ENCODE peak calls at places on chromosomes 16 and 17, in seven cellular contexts. R, B, T, Y, W, D and N are unnamed samples.

GRCh38 chr16:57752581-57753447 is 17.2 kb downstream of the KATNB1 start:
- DNase-seq in R (peak; percentile 42), B (no peak), T (no peak), Y (no peak), W (peak; percentile 40), D (no peak), N (no peak)

GRCh38 chr17:40827746-40828453 is 5.5 kb upstream of the KRT10 start:
- DNase-seq in R (no peak), B (no peak), T (no peak), Y (no peak), W (no peak), D (no peak), N (no peak)

GRCh38 chr16:24900230-24900629 is 54.5 kb downstream of the SLC5A11 start:
- DNase-seq in R (no peak), B (no peak), T (no peak), Y (no peak), W (no peak), D (no peak), N (no peak)

GRCh38 chr17:61397086-61397842 is 2.4 kb upstream of the TBX2 start:
- DNase-seq in R (peak; percentile 46), B (peak; percentile 42), T (no peak), Y (no peak), W (peak; percentile 56), D (no peak), N (no peak)

GRCh38 chr17:77404812-77405581 is 264.2 kb downstream of the SEC14L1 start:
- DNase-seq in R (peak; percentile 76), B (peak; percentile 94), T (no peak), Y (peak; percentile 33), W (peak; percentile 77), D (no peak), N (peak; percentile 48)

GRCh38 chr16:28208131-28208530 is 3.6 kb downstream of the XPO6 start:
- DNase-seq in R (no peak), B (no peak), T (no peak), Y (no peak), W (no peak), D (no peak), N (no peak)

GRCh38 chr16:88613-89012 is 10.6 kb downstream of the MPG start:
- DNase-seq in R (peak; percentile 34), B (no peak), T (no peak), Y (no peak), W (no peak), D (no peak), N (no peak)

GRCh38 chr16:89575247-89576172 is at the start of gene CPNE7:
- DNase-seq in R (no peak), B (peak; percentile 87), T (no peak), Y (no peak), W (peak; percentile 51), D (no peak), N (no peak)

GRCh38 chr17:21017256-21017655 is 25.6 kb downstream of the USP22 start:
- DNase-seq in R (no peak), B (no peak), T (no peak), Y (no peak), W (peak; percentile 49), D (no peak), N (no peak)

GRCh38 chr17:35804658-35805192 is 4.6 kb upstream of the TAF15 start:
- DNase-seq in R (no peak), B (peak; percentile 91), T (peak; percentile 46), Y (peak; percentile 77), W (no peak), D (peak; percentile 91), N (peak; percentile 64)

GRCh38 chr17:60641810-60642220 is 35.8 kb upstream of the BCAS3 start:
- DNase-seq in R (no peak), B (peak; percentile 38), T (peak; percentile 48), Y (no peak), W (no peak), D (peak; percentile 29), N (peak; percentile 73)

GRCh38 chr16:57284206-57284951 is at the start of gene PLLP:
- DNase-seq in R (peak; percentile 69), B (peak; percentile 86), T (peak; percentile 54), Y (no peak), W (peak; percentile 58), D (no peak), N (peak; percentile 87)

GRCh38 chr17:38352245-38353083 is 820 bp downstream of the SOCS7 start:
- DNase-seq in R (peak; percentile 60), B (peak; percentile 38), T (peak; percentile 14), Y (no peak), W (peak; percentile 63), D (no peak), N (peak; percentile 66)

GRCh38 chr16:73057369-73058210 is 9.7 kb upstream of the ZFHX3 start:
- DNase-seq in R (peak; percentile 63), B (peak; percentile 81), T (peak; percentile 32), Y (no peak), W (peak; percentile 76), D (no peak), N (peak; percentile 62)

GRCh38 chr16:79805621-79806020 is 205.1 kb upstream of the MAF start:
- DNase-seq in R (no peak), B (no peak), T (no peak), Y (no peak), W (no peak), D (no peak), N (no peak)

GRCh38 chr16:72986011-72986410 is 61.9 kb downstream of the ZFHX3 start:
- DNase-seq in R (no peak), B (no peak), T (no peak), Y (no peak), W (peak; percentile 91), D (no peak), N (no peak)

GRCh38 chr17:76962858-76963257 is 94.7 kb downstream of the MGAT5B start:
- DNase-seq in R (no peak), B (no peak), T (no peak), Y (no peak), W (no peak), D (no peak), N (no peak)

GRCh38 chr17:82296511-82297279 is 20.7 kb downstream of the CD7 start:
- DNase-seq in R (no peak), B (no peak), T (no peak), Y (no peak), W (no peak), D (no peak), N (no peak)

GRCh38 chr17:82297804-82298537 is 19.4 kb downstream of the CD7 start:
- DNase-seq in R (peak; percentile 92), B (peak; percentile 91), T (peak; percentile 87), Y (peak; percentile 63), W (peak; percentile 94), D (peak; percentile 79), N (peak; percentile 93)

GRCh38 chr17:82298538-82299421 is 18.6 kb downstream of the CD7 start:
- DNase-seq in R (no peak), B (no peak), T (no peak), Y (no peak), W (no peak), D (no peak), N (no peak)

GRCh38 chr17:82295472-82295814 is 21.9 kb upstream of the CSNK1D start:
- DNase-seq in R (no peak), B (no peak), T (no peak), Y (no peak), W (no peak), D (no peak), N (no peak)

GRCh38 chr17:82297280-82297803 is 20.1 kb downstream of the CD7 start:
- DNase-seq in R (peak; percentile 92), B (peak; percentile 81), T (peak; percentile 60), Y (no peak), W (peak; percentile 96), D (no peak), N (peak; percentile 57)
- TF ChIP-seq CTCF in R (no peak), B (no peak), T (no peak), Y (no peak), W (no peak), D (no peak), N (no peak)

GRCh38 chr17:64039106-64039400 is 18.6 kb upstream of the ICAM2 start:
- DNase-seq in R (no peak), B (no peak), T (no peak), Y (no peak), W (no peak), D (no peak), N (no peak)

GRCh38 chr17:64037802-64038201 is 17.4 kb upstream of the ICAM2 start:
- DNase-seq in R (no peak), B (no peak), T (no peak), Y (no peak), W (no peak), D (no peak), N (no peak)

GRCh38 chr17:64037180-64037579 is 16.7 kb upstream of the ICAM2 start:
- DNase-seq in R (no peak), B (no peak), T (no peak), Y (no peak), W (no peak), D (no peak), N (no peak)

GRCh38 chr17:64038331-64039105 is 18.1 kb upstream of the ICAM2 start:
- DNase-seq in R (no peak), B (no peak), T (no peak), Y (no peak), W (no peak), D (no peak), N (no peak)

GRCh38 chr17:64036198-64036922 is 15.9 kb upstream of the ICAM2 start:
- DNase-seq in R (no peak), B (no peak), T (no peak), Y (no peak), W (no peak), D (no peak), N (no peak)
- TF ChIP-seq CTCF in R (no peak), B (peak; percentile 3), T (peak; percentile 16), Y (no peak), W (no peak), D (no peak), N (no peak)

DNA sequence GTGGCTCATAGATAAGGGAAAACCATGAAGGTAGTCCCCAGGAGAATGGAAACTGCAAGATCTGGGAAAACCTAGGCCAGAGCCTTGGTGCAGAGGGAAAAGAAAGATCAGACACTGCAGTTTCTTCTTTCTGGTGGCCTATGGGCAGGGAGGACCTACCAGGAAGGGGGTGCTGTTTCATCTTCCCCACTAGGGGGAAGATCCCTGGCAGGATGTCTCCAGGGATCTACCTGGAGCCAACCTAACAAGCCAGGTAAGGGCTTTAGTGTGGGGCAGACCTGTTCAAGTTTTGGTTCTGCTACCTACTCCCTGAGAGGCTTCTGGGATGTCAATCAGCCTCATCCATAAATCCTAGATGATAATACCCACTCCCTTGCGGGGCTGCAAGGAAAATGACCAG is 21.4 kb downstream of the TOM1L2 start:
- DNase-seq in R (no peak), B (no peak), T (no peak), Y (no peak), W (no peak), D (no peak), N (no peak)
- TF ChIP-seq CTCF in R (no peak), B (no peak), T (peak; percentile 52), Y (peak; percentile 5), W (no peak), D (no peak), N (peak; percentile 17)

GRCh38 chr17:57737450-57737849 is 7.6 kb downstream of the CCDC182 start:
- DNase-seq in R (no peak), B (no peak), T (no peak), Y (no peak), W (no peak), D (no peak), N (no peak)

GRCh38 chr17:57735230-57735629 is 9.9 kb downstream of the CCDC182 start:
- DNase-seq in R (no peak), B (peak; percentile 41), T (no peak), Y (no peak), W (no peak), D (no peak), N (no peak)

GRCh38 chr17:57733085-57733484 is 12.0 kb downstream of the CCDC182 start:
- DNase-seq in R (no peak), B (no peak), T (no peak), Y (no peak), W (no peak), D (no peak), N (no peak)

GRCh38 chr17:57732062-57732461 is 13.0 kb downstream of the CCDC182 start:
- DNase-seq in R (no peak), B (no peak), T (no peak), Y (no peak), W (no peak), D (no peak), N (no peak)

GRCh38 chr17:57735707-57736106 is 9.4 kb downstream of the CCDC182 start:
- DNase-seq in R (no peak), B (peak; percentile 29), T (no peak), Y (no peak), W (no peak), D (no peak), N (peak; percentile 3)
- TF ChIP-seq CTCF in R (peak; percentile 14), B (peak; percentile 19), T (peak; percentile 53), Y (peak; percentile 31), W (no peak), D (no peak), N (no peak)